ENCODE peak calls at places on chromosomes 16 and 17, in six cellular contexts. V is naive thymus-derived CD4-positive, alpha-beta T cell; S is A549; G is cardiac muscle cell; Z is SK-N-SH; E is MM.1S. B is an unnamed sample.

GRCh38 chr17:6755731-6756184 is at the start of gene XAF1:
- DNase-seq in V (no peak), Z (no peak), G (peak), S (no peak), E (peak), B (no peak)

GRCh38 chr17:7947651-7948050 is 15.6 kb downstream of the CNTROB start:
- DNase-seq in V (no peak), Z (no peak), S (no peak), G (peak), E (no peak), B (no peak)

GRCh38 chr17:7677388-7678067 is 9.8 kb downstream of the TP53 start:
- DNase-seq in E (no peak), V (no peak), S (no peak), Z (no peak), G (no peak), B (no peak)

GRCh38 chr17:80005360-80006338 is 30.0 kb downstream of the TBC1D16 start:
- DNase-seq in S (peak), E (no peak), G (peak), Z (peak), V (peak), B (peak)

GRCh38 chr17:83185023-83186002 is 105.9 kb downstream of the METRNL start:
- DNase-seq in Z (no peak), V (peak), E (no peak), S (no peak), G (no peak), B (no peak)

GRCh38 chr16:76106647-76107046 is 170.6 kb upstream of the CNTNAP4 start:
- DNase-seq in E (no peak), S (no peak), V (no peak), Z (no peak), G (no peak), B (no peak)

GRCh38 chr17:31415640-31416502 is 24.4 kb downstream of the RAB11FIP4 start:
- DNase-seq in V (no peak), S (no peak), G (no peak), E (no peak), Z (no peak), B (no peak)

GRCh38 chr17:40313660-40314556 is 4.9 kb downstream of the RARA start:
- DNase-seq in S (no peak), Z (no peak), G (no peak), V (no peak), E (no peak), B (no peak)

GRCh38 chr17:74545456-74546230 is at the start of gene CD300C:
- DNase-seq in E (no peak), S (no peak), Z (no peak), V (no peak), G (no peak), B (no peak)

GRCh38 chr17:63445571-63446217 is 412 bp downstream of the CYB561 start:
- DNase-seq in S (peak), E (peak), Z (peak), V (peak), G (peak), B (peak)

GRCh38 chr17:34071891-34072420 is 183.1 kb upstream of the CCL2 start:
- DNase-seq in Z (no peak), G (no peak), S (no peak), V (no peak), E (peak), B (no peak)

DNA sequence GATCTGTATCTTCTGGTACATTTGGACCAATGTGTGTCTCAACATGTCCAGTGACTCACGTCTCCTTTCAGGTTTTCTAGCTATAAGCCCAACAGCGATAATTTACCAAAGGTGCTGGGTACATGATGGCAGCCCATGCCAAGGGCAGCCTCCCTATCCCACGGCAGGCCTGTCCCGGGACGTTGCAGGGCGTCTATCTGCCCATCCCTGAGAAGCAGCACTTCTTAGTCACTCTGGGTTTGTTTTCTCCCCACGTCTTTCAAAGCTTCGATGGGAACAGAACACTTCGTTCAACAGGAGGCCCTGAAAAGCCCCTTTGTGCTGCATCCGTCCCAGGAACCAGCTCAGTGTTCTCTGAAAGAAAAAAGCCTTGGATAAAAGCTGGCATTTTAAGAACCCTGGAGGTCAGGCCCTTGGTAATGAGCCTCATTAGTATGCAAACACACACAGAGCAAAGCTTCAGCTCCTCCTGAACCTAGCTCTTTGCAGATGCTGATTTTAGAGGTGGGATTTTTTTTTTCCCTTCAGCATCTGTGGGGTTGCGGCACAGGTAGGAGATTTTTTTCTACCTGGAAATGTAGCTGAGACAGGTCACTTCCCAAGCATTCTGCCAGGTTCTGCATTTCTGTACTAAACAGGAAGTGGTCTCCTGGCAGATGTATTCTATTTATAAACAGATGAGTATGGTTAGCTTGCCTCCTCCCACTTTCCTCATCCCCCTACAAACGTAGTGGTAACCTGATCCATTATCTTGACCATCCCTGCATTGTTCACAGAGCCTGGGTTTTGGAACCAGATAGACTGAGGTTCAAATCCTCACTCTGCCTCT is 17.5 kb upstream of the MT4 start:
- DNase-seq in S (no peak), V (no peak), E (peak), Z (peak), G (peak), B (peak)
- H3K27ac ChIP-seq in S (no peak), V (no peak), E (no peak), Z (peak), G (peak), B (no peak)

GRCh38 chr16:18783430-18784341 is 6.4 kb downstream of the RPS15A start:
- DNase-seq in G (no peak), S (no peak), E (no peak), Z (no peak), V (no peak), B (no peak)
- H3K27ac ChIP-seq in G (peak), S (no peak), E (no peak), Z (no peak), V (no peak), B (no peak)

GRCh38 chr17:65181237-65182061 is 44.3 kb downstream of the RGS9 start:
- DNase-seq in Z (no peak), G (no peak), E (peak), S (no peak), V (no peak), B (no peak)
- H3K27ac ChIP-seq in Z (peak), G (no peak), E (peak), S (no peak), V (no peak), B (no peak)

GRCh38 chr16:10947211-10947787 is 2.9 kb downstream of the CLEC16A start:
- DNase-seq in Z (no peak), G (no peak), S (no peak), E (no peak), V (no peak), B (no peak)

GRCh38 chr16:10944249-10945064 is at the start of gene CLEC16A:
- DNase-seq in S (peak), E (peak), G (peak), V (peak), Z (peak), B (peak)

GRCh38 chr16:10942352-10943297 is at the start of gene DEXI:
- DNase-seq in E (peak), S (peak), V (peak), G (peak), Z (peak), B (peak)

GRCh38 chr16:10946308-10946707 is 1.9 kb downstream of the CLEC16A start:
- DNase-seq in G (peak), V (no peak), Z (no peak), S (no peak), E (no peak), B (no peak)

GRCh38 chr16:10945065-10945787 is 862 bp downstream of the CLEC16A start:
- DNase-seq in G (no peak), E (peak), S (no peak), V (no peak), Z (no peak), B (no peak)
- H3K27ac ChIP-seq in G (no peak), E (no peak), S (peak), V (peak), Z (no peak), B (peak)

DNA sequence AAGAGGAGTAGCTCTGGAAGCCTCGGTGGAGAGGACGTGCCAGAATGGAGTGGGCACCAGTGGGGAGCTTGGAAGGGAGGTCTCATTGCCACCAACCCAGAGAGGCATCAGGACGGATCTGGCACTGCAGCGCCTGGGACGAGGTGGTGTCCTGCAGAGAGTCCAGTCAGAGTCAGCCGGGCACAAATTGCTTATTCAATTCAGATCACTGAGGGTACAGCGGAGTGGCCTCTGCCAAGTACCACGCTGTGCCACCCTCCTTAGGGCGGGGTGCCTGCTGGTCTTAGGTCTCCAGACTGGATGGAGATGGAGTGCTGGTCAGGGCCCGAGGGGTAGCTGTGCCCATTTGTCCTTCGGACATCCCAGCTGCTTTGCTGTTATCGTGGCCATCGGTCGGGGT is 18.9 kb upstream of the SPPL2C start:
- DNase-seq in Z (no peak), G (no peak), V (no peak), S (no peak), E (no peak), B (no peak)
- H3K27ac ChIP-seq in Z (no peak), G (no peak), V (no peak), S (no peak), E (no peak), B (no peak)

DNA sequence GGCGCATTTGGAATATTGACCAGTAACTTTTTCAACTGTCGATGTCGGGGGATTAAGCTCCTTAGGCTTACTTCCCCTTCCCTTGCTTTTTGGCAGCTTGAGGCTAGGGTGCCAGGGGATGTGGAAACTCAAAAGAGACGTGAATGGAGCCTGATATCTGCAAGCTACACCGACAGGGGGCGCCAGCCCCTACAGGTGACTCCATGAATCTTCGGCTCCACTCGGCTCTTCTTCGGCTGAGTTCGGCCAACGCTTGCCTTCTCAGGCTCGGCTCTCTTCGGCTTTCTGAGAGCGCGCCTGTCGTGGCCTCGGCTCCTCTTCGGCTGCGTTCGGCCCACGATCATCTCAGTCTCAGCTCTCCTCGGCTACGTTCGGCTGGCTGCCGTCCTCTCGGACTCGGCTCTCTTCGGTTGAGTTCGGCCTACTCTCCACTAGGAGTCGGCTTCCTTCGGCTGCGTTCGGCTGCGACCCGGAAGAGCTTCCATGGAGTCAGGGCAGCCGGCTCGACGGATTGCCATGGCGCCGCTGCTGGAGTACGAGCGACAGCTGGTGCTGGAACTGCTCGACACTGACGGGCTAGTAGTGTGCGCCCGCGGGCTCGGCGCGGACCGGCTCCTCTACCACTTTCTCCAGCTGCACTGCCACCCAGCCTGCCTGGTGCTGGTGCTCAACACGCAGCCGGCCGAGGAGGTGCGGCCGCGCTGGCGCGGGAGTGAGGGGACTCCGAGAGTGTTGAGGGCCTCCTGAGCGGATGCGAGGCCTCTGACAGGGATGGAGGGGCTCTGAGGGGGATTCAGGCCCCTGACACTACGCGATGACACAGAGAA is at the start of gene ERCC4:
- DNase-seq in Z (peak), G (peak), S (peak), E (peak), V (peak), B (peak)
- H3K27ac ChIP-seq in Z (peak), G (peak), S (peak), E (peak), V (peak), B (peak)

B was measured in K562.